ENCODE peak calls at places on chromosomes 13 and 19, in five cellular contexts. One of them, this sample, is unnamed.

GRCh38 chr13:98752111-98752941 is at the start of gene SLC15A1:
- DNase-seq in GM12878: no peak
- DNase-seq in A549: no peak
- DNase-seq in K562: no peak
- DNase-seq in HepG2: no peak
- DNase-seq in this sample: peak; percentile 66

GRCh38 chr13:113005076-113005865 is 36.3 kb downstream of the MCF2L start:
- DNase-seq in GM12878: no peak
- DNase-seq in A549: no peak
- DNase-seq in K562: no peak
- DNase-seq in HepG2: no peak
- DNase-seq in this sample: no peak

GRCh38 chr19:3604987-3605343 is 1.7 kb downstream of the TBXA2R start:
- DNase-seq in GM12878: peak; percentile 11
- DNase-seq in A549: no peak
- DNase-seq in K562: no peak
- DNase-seq in HepG2: no peak
- DNase-seq in this sample: no peak

GRCh38 chr13:30698023-30698422 is 37.3 kb upstream of the ALOX5AP start:
- DNase-seq in GM12878: no peak
- DNase-seq in A549: no peak
- DNase-seq in K562: no peak
- DNase-seq in HepG2: no peak
- DNase-seq in this sample: no peak

GRCh38 chr13:70339738-70340137 is 231.5 kb upstream of the KLHL1 start:
- DNase-seq in GM12878: no peak
- DNase-seq in A549: peak; percentile 32
- DNase-seq in K562: no peak
- DNase-seq in HepG2: peak; percentile 21
- DNase-seq in this sample: peak; percentile 83

GRCh38 chr13:64074989-64075474 is 2659.4 kb upstream of the PCDH20 start:
- DNase-seq in GM12878: no peak
- DNase-seq in A549: no peak
- DNase-seq in K562: no peak
- DNase-seq in HepG2: peak; percentile 7
- DNase-seq in this sample: no peak

GRCh38 chr19:45496349-45496953 is 396 bp downstream of the RTN2 start:
- DNase-seq in GM12878: no peak
- DNase-seq in A549: no peak
- DNase-seq in K562: peak; percentile 61
- DNase-seq in HepG2: no peak
- DNase-seq in this sample: peak; percentile 86

GRCh38 chr13:112635323-112635722 is 47.4 kb upstream of the TUBGCP3 start:
- DNase-seq in GM12878: no peak
- DNase-seq in A549: no peak
- DNase-seq in K562: no peak
- DNase-seq in HepG2: no peak
- DNase-seq in this sample: no peak

GRCh38 chr19:55305491-55305890 is 19.6 kb downstream of the TMEM150B start:
- DNase-seq in GM12878: no peak
- DNase-seq in A549: peak; percentile 62
- DNase-seq in K562: peak; percentile 85
- DNase-seq in HepG2: no peak
- DNase-seq in this sample: peak; percentile 88

GRCh38 chr19:48556163-48556562 is 4.2 kb downstream of the SULT2B1 start:
- DNase-seq in GM12878: no peak
- DNase-seq in A549: peak; percentile 93
- DNase-seq in K562: no peak
- DNase-seq in HepG2: peak; percentile 75
- DNase-seq in this sample: peak; percentile 65

GRCh38 chr13:77919351-77920294 is 992 bp upstream of the EDNRB start:
- DNase-seq in GM12878: no peak
- DNase-seq in A549: no peak
- DNase-seq in K562: no peak
- DNase-seq in HepG2: no peak
- DNase-seq in this sample: peak; percentile 69

GRCh38 chr13:84737671-84738070 is 855.4 kb upstream of the SLITRK1 start:
- DNase-seq in GM12878: no peak
- DNase-seq in A549: no peak
- DNase-seq in K562: no peak
- DNase-seq in HepG2: no peak
- DNase-seq in this sample: peak; percentile 9

GRCh38 chr13:37009692-37010091 is 9.1 kb downstream of the EXOSC8 start:
- DNase-seq in GM12878: no peak
- DNase-seq in A549: no peak
- DNase-seq in K562: no peak
- DNase-seq in HepG2: no peak
- DNase-seq in this sample: no peak

GRCh38 chr19:8245869-8246835 is 37.0 kb downstream of the CERS4 start:
- DNase-seq in GM12878: no peak
- DNase-seq in A549: no peak
- DNase-seq in K562: no peak
- DNase-seq in HepG2: peak; percentile 97
- DNase-seq in this sample: no peak

GRCh38 chr13:108963276-108963810 is 333.9 kb downstream of the MYO16 start:
- DNase-seq in GM12878: no peak
- DNase-seq in A549: no peak
- DNase-seq in K562: no peak
- DNase-seq in HepG2: no peak
- DNase-seq in this sample: no peak

GRCh38 chr19:18830488-18830887 is 1.3 kb upstream of the UPF1 start:
- DNase-seq in GM12878: no peak
- DNase-seq in A549: no peak
- DNase-seq in K562: no peak
- DNase-seq in HepG2: no peak
- DNase-seq in this sample: no peak

GRCh38 chr19:18831524-18832330 is at the start of gene UPF1:
- DNase-seq in GM12878: no peak
- DNase-seq in A549: peak; percentile 88
- DNase-seq in K562: peak; percentile 94
- DNase-seq in HepG2: peak; percentile 82
- DNase-seq in this sample: peak; percentile 95

GRCh38 chr19:18833849-18834643 is 2.3 kb downstream of the UPF1 start:
- DNase-seq in GM12878: no peak
- DNase-seq in A549: no peak
- DNase-seq in K562: no peak
- DNase-seq in HepG2: peak; percentile 53
- DNase-seq in this sample: peak; percentile 52

GRCh38 chr19:18833141-18833476 is 1.4 kb downstream of the UPF1 start:
- DNase-seq in GM12878: no peak
- DNase-seq in A549: no peak
- DNase-seq in K562: no peak
- DNase-seq in HepG2: no peak
- DNase-seq in this sample: no peak

DNA sequence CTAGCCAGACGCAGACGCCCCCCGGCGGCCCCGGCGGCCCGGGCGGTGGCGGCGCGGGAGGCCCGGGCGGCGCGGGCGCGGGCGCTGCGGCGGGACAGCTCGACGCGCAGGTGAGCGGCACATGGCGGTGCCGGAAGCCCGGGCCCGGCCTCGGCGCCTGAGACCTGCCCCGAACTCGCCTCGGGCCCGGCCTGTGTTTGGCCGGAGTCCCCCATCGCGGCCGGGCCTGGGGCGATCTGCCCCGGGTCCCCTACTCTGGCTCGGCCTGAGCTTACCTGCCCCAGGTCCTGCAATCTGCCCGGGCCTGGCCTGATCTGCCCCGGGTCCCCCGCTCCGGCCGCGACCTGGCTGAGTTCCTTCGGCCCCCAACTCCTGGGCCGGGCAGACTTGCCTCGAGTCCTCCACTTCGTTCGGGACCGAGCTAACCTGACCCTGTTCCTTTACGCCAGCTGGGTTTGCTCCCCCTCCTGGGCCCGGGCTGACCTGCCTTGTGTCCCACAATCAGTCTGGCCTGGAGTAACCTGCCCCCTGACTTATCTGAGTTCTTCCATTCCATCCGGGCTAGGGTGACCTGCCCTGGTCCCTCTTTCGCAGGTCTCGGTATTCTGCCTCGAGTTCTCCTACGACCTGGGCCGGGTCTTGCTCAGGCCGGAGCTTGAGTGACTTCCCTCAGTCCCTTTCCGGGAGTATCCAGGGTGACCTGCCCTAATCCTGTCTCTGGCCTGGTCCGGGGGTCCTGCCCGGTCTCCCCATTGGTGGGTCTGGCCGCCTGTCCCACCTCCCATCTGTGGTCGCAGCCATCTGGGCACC is 777 bp downstream of the UPF1 start:
- DNase-seq in GM12878: no peak
- DNase-seq in A549: peak; percentile 32
- DNase-seq in K562: peak; percentile 71
- DNase-seq in HepG2: peak; percentile 46
- DNase-seq in this sample: peak; percentile 70
- TF ChIP-seq JUNB in GM12878: no peak
- TF ChIP-seq JUNB in A549: no peak
- TF ChIP-seq JUNB in K562: no peak
- TF ChIP-seq JUNB in HepG2: no peak
- TF ChIP-seq JUNB in this sample: no peak

GRCh38 chr19:57078802-57079201 is 41.0 kb upstream of the USP29 start:
- DNase-seq in GM12878: no peak
- DNase-seq in A549: no peak
- DNase-seq in K562: no peak
- DNase-seq in HepG2: peak; percentile 35
- DNase-seq in this sample: no peak
- TF ChIP-seq JUNB in GM12878: no peak
- TF ChIP-seq JUNB in A549: no peak
- TF ChIP-seq JUNB in K562: no peak
- TF ChIP-seq JUNB in HepG2: no peak
- TF ChIP-seq JUNB in this sample: no peak

DNA sequence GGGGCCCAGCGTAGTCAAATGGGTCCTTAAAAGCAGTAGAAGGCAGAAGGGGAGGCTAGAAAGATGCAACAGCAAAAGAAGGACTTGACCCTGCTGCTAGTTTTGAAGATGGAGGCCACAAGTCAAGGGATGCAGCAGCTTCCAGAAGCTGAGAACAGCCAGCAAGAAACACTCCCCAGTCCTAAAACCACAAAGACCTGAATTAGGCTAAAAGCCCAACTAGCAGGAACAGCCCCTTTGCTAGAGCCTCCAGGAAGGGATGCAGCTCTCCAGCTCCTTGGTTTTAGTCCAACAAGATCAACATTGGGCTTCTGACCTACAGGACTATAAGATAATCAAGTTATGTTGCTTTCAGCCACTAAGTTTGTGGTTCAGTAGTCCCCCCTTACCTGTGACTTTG is 10.5 kb upstream of the LATS2 start:
- DNase-seq in GM12878: no peak
- DNase-seq in A549: no peak
- DNase-seq in K562: no peak
- DNase-seq in HepG2: no peak
- DNase-seq in this sample: no peak
- TF ChIP-seq JUNB in GM12878: no peak
- TF ChIP-seq JUNB in A549: no peak
- TF ChIP-seq JUNB in K562: no peak
- TF ChIP-seq JUNB in HepG2: no peak
- TF ChIP-seq JUNB in this sample: no peak

GRCh38 chr19:12801466-12802266 is at the start of the genes PRDX2 and THSD8:
- DNase-seq in GM12878: no peak
- DNase-seq in A549: no peak
- DNase-seq in K562: peak; percentile 89
- DNase-seq in HepG2: peak; percentile 53
- DNase-seq in this sample: peak; percentile 94
- TF ChIP-seq JUNB in GM12878: no peak
- TF ChIP-seq JUNB in A549: no peak
- TF ChIP-seq JUNB in K562: peak; percentile 44
- TF ChIP-seq JUNB in HepG2: no peak
- TF ChIP-seq JUNB in this sample: no peak

GRCh38 chr19:30719991-30720329 is 347.8 kb downstream of the ZNF536 start:
- DNase-seq in GM12878: no peak
- DNase-seq in A549: no peak
- DNase-seq in K562: no peak
- DNase-seq in HepG2: no peak
- DNase-seq in this sample: peak; percentile 51

GRCh38 chr19:30718728-30719127 is 346.5 kb downstream of the ZNF536 start:
- DNase-seq in GM12878: no peak
- DNase-seq in A549: no peak
- DNase-seq in K562: no peak
- DNase-seq in HepG2: no peak
- DNase-seq in this sample: no peak

GRCh38 chr19:30717381-30717780 is 345.2 kb downstream of the ZNF536 start:
- DNase-seq in GM12878: no peak
- DNase-seq in A549: no peak
- DNase-seq in K562: no peak
- DNase-seq in HepG2: no peak
- DNase-seq in this sample: no peak

GRCh38 chr19:30718014-30718413 is 345.8 kb downstream of the ZNF536 start:
- DNase-seq in GM12878: no peak
- DNase-seq in A549: no peak
- DNase-seq in K562: no peak
- DNase-seq in HepG2: no peak
- DNase-seq in this sample: no peak

GRCh38 chr19:30719189-30719990 is 347.2 kb downstream of the ZNF536 start:
- DNase-seq in GM12878: no peak
- DNase-seq in A549: peak; percentile 33
- DNase-seq in K562: peak; percentile 15
- DNase-seq in HepG2: no peak
- DNase-seq in this sample: peak; percentile 68
- TF ChIP-seq JUNB in GM12878: no peak
- TF ChIP-seq JUNB in A549: no peak
- TF ChIP-seq JUNB in K562: no peak
- TF ChIP-seq JUNB in HepG2: no peak
- TF ChIP-seq JUNB in this sample: no peak

DNA sequence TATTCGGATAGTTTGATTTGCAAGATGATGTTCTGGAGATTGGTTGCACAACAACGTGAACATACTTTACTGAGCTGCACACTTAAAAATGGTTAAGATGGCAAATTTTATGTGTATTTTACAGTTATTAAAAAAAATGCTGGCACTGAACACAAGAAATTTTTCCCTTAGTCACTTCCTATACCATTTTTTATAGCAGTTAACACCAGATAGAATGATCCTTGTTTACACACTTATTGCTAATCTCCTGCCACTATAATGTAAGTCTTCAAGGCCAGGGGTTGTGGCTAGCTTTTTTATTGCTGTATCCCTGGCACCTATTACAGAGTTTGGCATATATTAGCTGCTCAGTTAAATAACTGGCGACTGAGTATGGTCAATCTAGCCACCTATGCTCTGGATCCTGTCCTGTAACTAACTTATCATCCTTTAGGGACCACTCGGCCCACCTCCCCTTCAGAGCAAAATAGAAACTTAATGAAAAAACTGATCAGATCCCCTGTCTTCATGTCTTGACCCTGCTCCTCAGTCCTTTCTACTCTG is 2.0 kb upstream of the EBPL start:
- DNase-seq in GM12878: no peak
- DNase-seq in A549: peak; percentile 4
- DNase-seq in K562: no peak
- DNase-seq in HepG2: no peak
- DNase-seq in this sample: no peak
- TF ChIP-seq JUNB in GM12878: no peak
- TF ChIP-seq JUNB in A549: no peak
- TF ChIP-seq JUNB in K562: no peak
- TF ChIP-seq JUNB in HepG2: no peak
- TF ChIP-seq JUNB in this sample: no peak